ENCODE peak calls at places on chromosomes 3 and 15, in ten cellular contexts. One of them, this sample, is unnamed.

GRCh38 chr15:57224664-57225063 is 151.6 kb upstream of the CGNL1 start:
- DNase-seq in T-helper 1 cell: no peak
- DNase-seq in WERI-Rb-1: no peak
- DNase-seq in CD8-positive, alpha-beta memory T cell: no peak
- DNase-seq in Right ventricle myocardium superior: no peak
- DNase-seq in thoracic aorta: no peak
- DNase-seq in globus pallidus: no peak
- DNase-seq in pulmonary artery endothelial cell: no peak
- DNase-seq in esophagus squamous epithelium: no peak
- DNase-seq in HTR-8/SVneo: peak
- DNase-seq in this sample: no peak

GRCh38 chr3:97975466-97975865 is 3.2 kb upstream of the RIOX2 start:
- DNase-seq in T-helper 1 cell: no peak
- DNase-seq in WERI-Rb-1: no peak
- DNase-seq in CD8-positive, alpha-beta memory T cell: no peak
- DNase-seq in Right ventricle myocardium superior: no peak
- DNase-seq in thoracic aorta: no peak
- DNase-seq in globus pallidus: no peak
- DNase-seq in pulmonary artery endothelial cell: no peak
- DNase-seq in esophagus squamous epithelium: no peak
- DNase-seq in HTR-8/SVneo: no peak
- DNase-seq in this sample: no peak

GRCh38 chr3:47117803-47118364 is 46.0 kb downstream of the SETD2 start:
- DNase-seq in T-helper 1 cell: no peak
- DNase-seq in WERI-Rb-1: no peak
- DNase-seq in CD8-positive, alpha-beta memory T cell: no peak
- DNase-seq in Right ventricle myocardium superior: no peak
- DNase-seq in thoracic aorta: no peak
- DNase-seq in globus pallidus: no peak
- DNase-seq in pulmonary artery endothelial cell: peak
- DNase-seq in esophagus squamous epithelium: no peak
- DNase-seq in HTR-8/SVneo: no peak
- DNase-seq in this sample: no peak

GRCh38 chr3:60657972-60658371 is 593.3 kb downstream of the FHIT start:
- DNase-seq in T-helper 1 cell: no peak
- DNase-seq in WERI-Rb-1: no peak
- DNase-seq in CD8-positive, alpha-beta memory T cell: no peak
- DNase-seq in Right ventricle myocardium superior: no peak
- DNase-seq in thoracic aorta: no peak
- DNase-seq in globus pallidus: no peak
- DNase-seq in pulmonary artery endothelial cell: no peak
- DNase-seq in esophagus squamous epithelium: no peak
- DNase-seq in HTR-8/SVneo: no peak
- DNase-seq in this sample: no peak

GRCh38 chr3:101945980-101946379 is 96.7 kb downstream of the NFKBIZ start:
- DNase-seq in T-helper 1 cell: no peak
- DNase-seq in WERI-Rb-1: no peak
- DNase-seq in CD8-positive, alpha-beta memory T cell: no peak
- DNase-seq in Right ventricle myocardium superior: no peak
- DNase-seq in thoracic aorta: no peak
- DNase-seq in globus pallidus: no peak
- DNase-seq in pulmonary artery endothelial cell: no peak
- DNase-seq in esophagus squamous epithelium: no peak
- DNase-seq in HTR-8/SVneo: no peak
- DNase-seq in this sample: no peak

GRCh38 chr15:101054991-101055390 is 135.8 kb downstream of the LRRK1 start:
- DNase-seq in T-helper 1 cell: no peak
- DNase-seq in WERI-Rb-1: no peak
- DNase-seq in CD8-positive, alpha-beta memory T cell: no peak
- DNase-seq in Right ventricle myocardium superior: no peak
- DNase-seq in thoracic aorta: no peak
- DNase-seq in globus pallidus: no peak
- DNase-seq in pulmonary artery endothelial cell: no peak
- DNase-seq in esophagus squamous epithelium: no peak
- DNase-seq in HTR-8/SVneo: no peak
- DNase-seq in this sample: peak

GRCh38 chr3:129001101-129001816 is at the start of gene EFCC1:
- DNase-seq in T-helper 1 cell: no peak
- DNase-seq in WERI-Rb-1: no peak
- DNase-seq in CD8-positive, alpha-beta memory T cell: no peak
- DNase-seq in Right ventricle myocardium superior: peak
- DNase-seq in thoracic aorta: no peak
- DNase-seq in globus pallidus: no peak
- DNase-seq in pulmonary artery endothelial cell: no peak
- DNase-seq in esophagus squamous epithelium: no peak
- DNase-seq in HTR-8/SVneo: peak
- DNase-seq in this sample: peak

GRCh38 chr15:81038975-81039607 is 38.4 kb downstream of the TLNRD1 start:
- DNase-seq in T-helper 1 cell: no peak
- DNase-seq in WERI-Rb-1: no peak
- DNase-seq in CD8-positive, alpha-beta memory T cell: no peak
- DNase-seq in Right ventricle myocardium superior: no peak
- DNase-seq in thoracic aorta: no peak
- DNase-seq in globus pallidus: no peak
- DNase-seq in pulmonary artery endothelial cell: peak
- DNase-seq in esophagus squamous epithelium: no peak
- DNase-seq in HTR-8/SVneo: no peak
- DNase-seq in this sample: no peak

GRCh38 chr3:116046350-116046749 is 398.9 kb downstream of the LSAMP start:
- DNase-seq in T-helper 1 cell: no peak
- DNase-seq in WERI-Rb-1: no peak
- DNase-seq in CD8-positive, alpha-beta memory T cell: no peak
- DNase-seq in Right ventricle myocardium superior: no peak
- DNase-seq in thoracic aorta: no peak
- DNase-seq in globus pallidus: no peak
- DNase-seq in pulmonary artery endothelial cell: no peak
- DNase-seq in esophagus squamous epithelium: no peak
- DNase-seq in HTR-8/SVneo: no peak
- DNase-seq in this sample: no peak